ENCODE peak calls at places on chromosomes 3 and 15, in seven cellular contexts. L is occipital lobe, W is SW480, B is activated T-cell treated with anti-CD3 and anti-CD28 coated beads for 4 hours, G is activated T-helper 1 cell treated with Interleukin-2 at 50 U/mL for 16 hours, J is HTR-8/SVneo, I is PC-3. Q is an unnamed sample.

GRCh38 chr3:197478746-197479668 is 76.8 kb downstream of the BDH1 start:
- DNase-seq in B (no peak), G (no peak), W (peak), I (peak), J (no peak), L (no peak), Q (no peak)

GRCh38 chr3:55487376-55488241 is 503 bp upstream of the WNT5A start:
- DNase-seq in I (peak), W (peak), B (no peak), J (no peak), L (no peak), G (no peak), Q (no peak)

GRCh38 chr3:3127432-3128010 is 781 bp downstream of the TRNT1 start:
- DNase-seq in W (peak), J (no peak), G (no peak), L (no peak), B (peak), I (peak), Q (no peak)

GRCh38 chr15:71251548-71252035 is 136.3 kb downstream of the THSD4 start:
- DNase-seq in L (no peak), G (no peak), W (no peak), B (no peak), J (no peak), I (peak), Q (no peak)

GRCh38 chr3:148971819-148972218 is 19.5 kb upstream of the GYG1 start:
- DNase-seq in L (no peak), I (no peak), J (no peak), G (no peak), W (no peak), B (no peak), Q (no peak)

GRCh38 chr15:68187559-68187958 is 17.6 kb downstream of the CALML4 start:
- DNase-seq in J (no peak), G (no peak), L (peak), W (no peak), I (no peak), B (no peak), Q (no peak)

GRCh38 chr15:35693887-35694286 is 147.9 kb upstream of the DPH6 start:
- DNase-seq in I (no peak), L (no peak), W (no peak), B (no peak), G (no peak), J (no peak), Q (no peak)

GRCh38 chr3:66577804-66578203 is 77.0 kb upstream of the LRIG1 start:
- DNase-seq in W (no peak), J (no peak), B (no peak), I (no peak), L (no peak), G (no peak), Q (no peak)

GRCh38 chr3:185519021-185519420 is 20.2 kb upstream of the TMEM41A start:
- DNase-seq in I (no peak), B (no peak), J (no peak), W (peak), G (no peak), L (no peak), Q (no peak)

GRCh38 chr3:139312959-139313358 is 30.9 kb upstream of the MRPS22 start:
- DNase-seq in I (peak), J (peak), L (no peak), W (peak), G (no peak), B (no peak), Q (no peak)

GRCh38 chr3:42302924-42303634 is 37.1 kb upstream of the CCK start:
- DNase-seq in W (no peak), I (no peak), L (no peak), B (no peak), G (no peak), J (no peak), Q (no peak)

GRCh38 chr3:58010562-58010961 is 2.3 kb downstream of the FLNB start:
- DNase-seq in G (no peak), L (no peak), W (no peak), I (no peak), B (no peak), J (no peak), Q (no peak)

Q was measured in pulmonary artery endothelial cell.